ENCODE peak calls at places on chromosomes 13 and 19, in eight cellular contexts. One of them, this sample, is unnamed.

GRCh38 chr13:75687145-75687763 is 51.1 kb downstream of the LMO7 start:
- DNase-seq in neural crest cell: no peak
- DNase-seq in amygdala: no peak
- DNase-seq in hepatic stellate cell: no peak
- DNase-seq in stimulated activated CD4-positive, alpha-beta T cell treated with anti-CD3 and anti-CD28 coated beads, Interleukin-4, amount 100 ng/mL, for 24 hours: no peak
- DNase-seq in fibroblast of the conjunctiva: peak; percentile 44
- DNase-seq in SJSA1: peak; percentile 26
- DNase-seq in T-helper 2 cell: no peak
- DNase-seq in this sample: no peak

GRCh38 chr13:114067886-114068722 is 64.3 kb downstream of the RASA3 start:
- DNase-seq in neural crest cell: no peak
- DNase-seq in amygdala: no peak
- DNase-seq in hepatic stellate cell: no peak
- DNase-seq in stimulated activated CD4-positive, alpha-beta T cell treated with anti-CD3 and anti-CD28 coated beads, Interleukin-4, amount 100 ng/mL, for 24 hours: peak; percentile 49
- DNase-seq in fibroblast of the conjunctiva: no peak
- DNase-seq in SJSA1: no peak
- DNase-seq in T-helper 2 cell: peak; percentile 19
- DNase-seq in this sample: no peak

GRCh38 chr13:73698859-73699258 is 435.3 kb downstream of the KLF12 start:
- DNase-seq in neural crest cell: no peak
- DNase-seq in amygdala: no peak
- DNase-seq in hepatic stellate cell: no peak
- DNase-seq in stimulated activated CD4-positive, alpha-beta T cell treated with anti-CD3 and anti-CD28 coated beads, Interleukin-4, amount 100 ng/mL, for 24 hours: no peak
- DNase-seq in fibroblast of the conjunctiva: no peak
- DNase-seq in SJSA1: no peak
- DNase-seq in T-helper 2 cell: no peak
- DNase-seq in this sample: no peak

GRCh38 chr19:12756150-12756883 is 4.7 kb downstream of the BEST2 start:
- DNase-seq in neural crest cell: no peak
- DNase-seq in amygdala: no peak
- DNase-seq in hepatic stellate cell: no peak
- DNase-seq in stimulated activated CD4-positive, alpha-beta T cell treated with anti-CD3 and anti-CD28 coated beads, Interleukin-4, amount 100 ng/mL, for 24 hours: no peak
- DNase-seq in fibroblast of the conjunctiva: no peak
- DNase-seq in SJSA1: no peak
- DNase-seq in T-helper 2 cell: no peak
- DNase-seq in this sample: no peak

GRCh38 chr13:45258339-45258685 is 57.5 kb upstream of the KCTD4 start:
- DNase-seq in neural crest cell: no peak
- DNase-seq in amygdala: no peak
- DNase-seq in hepatic stellate cell: no peak
- DNase-seq in stimulated activated CD4-positive, alpha-beta T cell treated with anti-CD3 and anti-CD28 coated beads, Interleukin-4, amount 100 ng/mL, for 24 hours: no peak
- DNase-seq in fibroblast of the conjunctiva: peak; percentile 36
- DNase-seq in SJSA1: no peak
- DNase-seq in T-helper 2 cell: no peak
- DNase-seq in this sample: no peak

GRCh38 chr19:20273951-20274578 is 107.1 kb downstream of the ZNF486 start:
- DNase-seq in neural crest cell: no peak
- DNase-seq in amygdala: no peak
- DNase-seq in hepatic stellate cell: no peak
- DNase-seq in stimulated activated CD4-positive, alpha-beta T cell treated with anti-CD3 and anti-CD28 coated beads, Interleukin-4, amount 100 ng/mL, for 24 hours: no peak
- DNase-seq in fibroblast of the conjunctiva: no peak
- DNase-seq in SJSA1: no peak
- DNase-seq in T-helper 2 cell: no peak
- DNase-seq in this sample: no peak

GRCh38 chr13:100434010-100434763 is 154.4 kb downstream of the GGACT start:
- DNase-seq in neural crest cell: no peak
- DNase-seq in amygdala: no peak
- DNase-seq in hepatic stellate cell: peak; percentile 28
- DNase-seq in stimulated activated CD4-positive, alpha-beta T cell treated with anti-CD3 and anti-CD28 coated beads, Interleukin-4, amount 100 ng/mL, for 24 hours: no peak
- DNase-seq in fibroblast of the conjunctiva: peak; percentile 20
- DNase-seq in SJSA1: peak; percentile 24
- DNase-seq in T-helper 2 cell: no peak
- DNase-seq in this sample: no peak

GRCh38 chr19:45630463-45630862 is 8.7 kb downstream of the EML2 start:
- DNase-seq in neural crest cell: no peak
- DNase-seq in amygdala: no peak
- DNase-seq in hepatic stellate cell: peak; percentile 88
- DNase-seq in stimulated activated CD4-positive, alpha-beta T cell treated with anti-CD3 and anti-CD28 coated beads, Interleukin-4, amount 100 ng/mL, for 24 hours: peak; percentile 40
- DNase-seq in fibroblast of the conjunctiva: peak; percentile 64
- DNase-seq in SJSA1: peak; percentile 95
- DNase-seq in T-helper 2 cell: no peak
- DNase-seq in this sample: no peak

GRCh38 chr19:37505958-37506386 is 767 bp upstream of the ZNF793 start:
- DNase-seq in neural crest cell: no peak
- DNase-seq in amygdala: no peak
- DNase-seq in hepatic stellate cell: no peak
- DNase-seq in stimulated activated CD4-positive, alpha-beta T cell treated with anti-CD3 and anti-CD28 coated beads, Interleukin-4, amount 100 ng/mL, for 24 hours: no peak
- DNase-seq in fibroblast of the conjunctiva: no peak
- DNase-seq in SJSA1: no peak
- DNase-seq in T-helper 2 cell: no peak
- DNase-seq in this sample: no peak

GRCh38 chr13:45143346-45143751 is 23.0 kb downstream of the GTF2F2 start:
- DNase-seq in neural crest cell: no peak
- DNase-seq in amygdala: no peak
- DNase-seq in hepatic stellate cell: no peak
- DNase-seq in stimulated activated CD4-positive, alpha-beta T cell treated with anti-CD3 and anti-CD28 coated beads, Interleukin-4, amount 100 ng/mL, for 24 hours: no peak
- DNase-seq in fibroblast of the conjunctiva: no peak
- DNase-seq in SJSA1: no peak
- DNase-seq in T-helper 2 cell: no peak
- DNase-seq in this sample: peak; percentile 90

GRCh38 chr19:44003461-44004134 is 841 bp downstream of the ZNF230 start:
- DNase-seq in neural crest cell: no peak
- DNase-seq in amygdala: no peak
- DNase-seq in hepatic stellate cell: peak; percentile 6
- DNase-seq in stimulated activated CD4-positive, alpha-beta T cell treated with anti-CD3 and anti-CD28 coated beads, Interleukin-4, amount 100 ng/mL, for 24 hours: no peak
- DNase-seq in fibroblast of the conjunctiva: no peak
- DNase-seq in SJSA1: no peak
- DNase-seq in T-helper 2 cell: no peak
- DNase-seq in this sample: no peak

GRCh38 chr19:57302020-57302465 is 18.2 kb upstream of the ZNF543 start:
- DNase-seq in neural crest cell: no peak
- DNase-seq in amygdala: no peak
- DNase-seq in hepatic stellate cell: peak; percentile 81
- DNase-seq in stimulated activated CD4-positive, alpha-beta T cell treated with anti-CD3 and anti-CD28 coated beads, Interleukin-4, amount 100 ng/mL, for 24 hours: no peak
- DNase-seq in fibroblast of the conjunctiva: peak; percentile 95
- DNase-seq in SJSA1: peak; percentile 12
- DNase-seq in T-helper 2 cell: no peak
- DNase-seq in this sample: no peak

GRCh38 chr19:18488838-18489626 is 32.8 kb downstream of the ELL start:
- DNase-seq in neural crest cell: peak; percentile 53
- DNase-seq in amygdala: no peak
- DNase-seq in hepatic stellate cell: no peak
- DNase-seq in stimulated activated CD4-positive, alpha-beta T cell treated with anti-CD3 and anti-CD28 coated beads, Interleukin-4, amount 100 ng/mL, for 24 hours: no peak
- DNase-seq in fibroblast of the conjunctiva: no peak
- DNase-seq in SJSA1: no peak
- DNase-seq in T-helper 2 cell: no peak
- DNase-seq in this sample: no peak

GRCh38 chr19:46428278-46429141 is at the start of gene PNMA8C:
- DNase-seq in neural crest cell: peak; percentile 81
- DNase-seq in amygdala: peak; percentile 74
- DNase-seq in hepatic stellate cell: peak; percentile 48
- DNase-seq in stimulated activated CD4-positive, alpha-beta T cell treated with anti-CD3 and anti-CD28 coated beads, Interleukin-4, amount 100 ng/mL, for 24 hours: peak; percentile 41
- DNase-seq in fibroblast of the conjunctiva: no peak
- DNase-seq in SJSA1: peak; percentile 26
- DNase-seq in T-helper 2 cell: peak; percentile 12
- DNase-seq in this sample: peak; percentile 86

GRCh38 chr13:74073231-74073630 is 61.0 kb downstream of the KLF12 start:
- DNase-seq in neural crest cell: no peak
- DNase-seq in amygdala: no peak
- DNase-seq in hepatic stellate cell: no peak
- DNase-seq in stimulated activated CD4-positive, alpha-beta T cell treated with anti-CD3 and anti-CD28 coated beads, Interleukin-4, amount 100 ng/mL, for 24 hours: no peak
- DNase-seq in fibroblast of the conjunctiva: no peak
- DNase-seq in SJSA1: no peak
- DNase-seq in T-helper 2 cell: no peak
- DNase-seq in this sample: no peak

GRCh38 chr19:45059258-45059965 is 16.9 kb downstream of the ZNF296 start:
- DNase-seq in neural crest cell: peak; percentile 82
- DNase-seq in amygdala: peak; percentile 43
- DNase-seq in hepatic stellate cell: peak; percentile 90
- DNase-seq in stimulated activated CD4-positive, alpha-beta T cell treated with anti-CD3 and anti-CD28 coated beads, Interleukin-4, amount 100 ng/mL, for 24 hours: peak; percentile 88
- DNase-seq in fibroblast of the conjunctiva: peak; percentile 68
- DNase-seq in SJSA1: peak; percentile 62
- DNase-seq in T-helper 2 cell: peak; percentile 79
- DNase-seq in this sample: peak; percentile 82

GRCh38 chr13:45200701-45201230 is at the start of gene KCTD4:
- DNase-seq in neural crest cell: no peak
- DNase-seq in amygdala: no peak
- DNase-seq in hepatic stellate cell: no peak
- DNase-seq in stimulated activated CD4-positive, alpha-beta T cell treated with anti-CD3 and anti-CD28 coated beads, Interleukin-4, amount 100 ng/mL, for 24 hours: no peak
- DNase-seq in fibroblast of the conjunctiva: no peak
- DNase-seq in SJSA1: no peak
- DNase-seq in T-helper 2 cell: no peak
- DNase-seq in this sample: no peak

GRCh38 chr13:41633776-41634175 is 176.4 kb downstream of the RGCC start:
- DNase-seq in neural crest cell: no peak
- DNase-seq in amygdala: no peak
- DNase-seq in hepatic stellate cell: no peak
- DNase-seq in stimulated activated CD4-positive, alpha-beta T cell treated with anti-CD3 and anti-CD28 coated beads, Interleukin-4, amount 100 ng/mL, for 24 hours: no peak
- DNase-seq in fibroblast of the conjunctiva: no peak
- DNase-seq in SJSA1: no peak
- DNase-seq in T-helper 2 cell: no peak
- DNase-seq in this sample: no peak

GRCh38 chr13:25069236-25069635 is 26.7 kb upstream of the PABPC3 start:
- DNase-seq in neural crest cell: no peak
- DNase-seq in amygdala: no peak
- DNase-seq in hepatic stellate cell: no peak
- DNase-seq in stimulated activated CD4-positive, alpha-beta T cell treated with anti-CD3 and anti-CD28 coated beads, Interleukin-4, amount 100 ng/mL, for 24 hours: no peak
- DNase-seq in fibroblast of the conjunctiva: no peak
- DNase-seq in SJSA1: no peak
- DNase-seq in T-helper 2 cell: no peak
- DNase-seq in this sample: no peak

GRCh38 chr13:39263033-39263432 is 224.8 kb downstream of the NHLRC3 start:
- DNase-seq in neural crest cell: peak; percentile 31
- DNase-seq in amygdala: no peak
- DNase-seq in hepatic stellate cell: peak; percentile 25
- DNase-seq in stimulated activated CD4-positive, alpha-beta T cell treated with anti-CD3 and anti-CD28 coated beads, Interleukin-4, amount 100 ng/mL, for 24 hours: peak; percentile 53
- DNase-seq in fibroblast of the conjunctiva: peak; percentile 6
- DNase-seq in SJSA1: peak; percentile 9
- DNase-seq in T-helper 2 cell: peak; percentile 33
- DNase-seq in this sample: peak; percentile 41

GRCh38 chr19:17803264-17803896 is 8.4 kb downstream of the B3GNT3 start:
- DNase-seq in neural crest cell: no peak
- DNase-seq in amygdala: no peak
- DNase-seq in hepatic stellate cell: no peak
- DNase-seq in stimulated activated CD4-positive, alpha-beta T cell treated with anti-CD3 and anti-CD28 coated beads, Interleukin-4, amount 100 ng/mL, for 24 hours: no peak
- DNase-seq in fibroblast of the conjunctiva: no peak
- DNase-seq in SJSA1: no peak
- DNase-seq in T-helper 2 cell: no peak
- DNase-seq in this sample: no peak